ENCODE peak calls at places on chromosomes 12 and 14, in seven cellular contexts. R is choroid plexus epithelial cell, V is thoracic aorta, J is tibial artery, U is uterus, C is astrocyte of the cerebellum, O is retinal pigment epithelial cell. E is an unnamed sample.

GRCh38 chr14:70032447-70032846 is 153.2 kb downstream of the SMOC1 start:
- DNase-seq in J (no peak), O (peak), U (no peak), R (no peak), C (no peak), V (no peak), E (no peak)

GRCh38 chr12:62530596-62530995 is 64.0 kb downstream of the MON2 start:
- DNase-seq in J (no peak), C (peak), U (no peak), V (no peak), O (no peak), R (peak), E (no peak)

GRCh38 chr12:1531654-1532366 is 62.6 kb downstream of the FBXL14 start:
- DNase-seq in J (peak), O (no peak), R (no peak), V (no peak), U (no peak), C (no peak), E (no peak)

GRCh38 chr12:12689672-12690287 is 6.2 kb downstream of the GPR19 start:
- DNase-seq in R (no peak), U (no peak), J (no peak), V (no peak), C (no peak), O (no peak), E (no peak)

GRCh38 chr14:51848120-51848519 is 12.3 kb upstream of the GNG2 start:
- DNase-seq in R (no peak), O (no peak), J (no peak), V (no peak), U (no peak), C (no peak), E (no peak)

GRCh38 chr12:69988601-69989194 is 163.7 kb downstream of the MYRFL start:
- DNase-seq in R (peak), V (no peak), J (no peak), C (no peak), U (no peak), O (no peak), E (no peak)

GRCh38 chr12:59736359-59736758 is 140.5 kb downstream of the SLC16A7 start:
- DNase-seq in U (no peak), O (no peak), R (no peak), V (no peak), C (no peak), J (no peak), E (no peak)

GRCh38 chr12:93020225-93020997 is 91.3 kb upstream of the EEA1 start:
- DNase-seq in U (no peak), O (no peak), V (no peak), R (no peak), C (no peak), J (no peak), E (no peak)

GRCh38 chr12:131369094-131369845 is 341.6 kb upstream of the SFSWAP start:
- DNase-seq in R (no peak), O (no peak), J (peak), C (no peak), U (peak), V (no peak), E (no peak)

GRCh38 chr12:130933269-130933995 is 20.3 kb upstream of the ADGRD1 start:
- DNase-seq in R (no peak), O (no peak), V (no peak), J (no peak), C (no peak), U (no peak), E (peak)

GRCh38 chr12:25939606-25940005 is 18.9 kb upstream of the RASSF8 start:
- DNase-seq in J (no peak), O (no peak), V (no peak), R (no peak), C (no peak), U (no peak), E (no peak)

GRCh38 chr12:91142184-91142583 is 30.9 kb upstream of the LUM start:
- DNase-seq in C (no peak), O (no peak), J (no peak), U (peak), V (no peak), R (peak), E (no peak)

GRCh38 chr12:68350753-68351152 is 18.6 kb upstream of the MDM1 start:
- DNase-seq in V (no peak), U (no peak), J (no peak), O (no peak), C (no peak), R (peak), E (no peak)

GRCh38 chr12:27572486-27573255 is 48.7 kb downstream of the PPFIBP1 start:
- DNase-seq in V (no peak), R (peak), C (no peak), J (no peak), O (no peak), U (no peak), E (no peak)

GRCh38 chr12:34294671-34295365 is 272.5 kb downstream of the ALG10 start:
- DNase-seq in J (peak), R (no peak), U (no peak), V (no peak), C (no peak), O (no peak), E (no peak)

GRCh38 chr12:96889273-96889933 is 17.7 kb upstream of the NEDD1 start:
- DNase-seq in J (no peak), U (no peak), C (peak), O (peak), R (peak), V (no peak), E (no peak)

GRCh38 chr12:90729741-90730140 is 225.2 kb downstream of the CCER1 start:
- DNase-seq in O (peak), C (no peak), R (peak), U (no peak), J (no peak), V (no peak), E (no peak)

GRCh38 chr12:112182499-112182898 is 57.1 kb downstream of the TRAFD1 start:
- DNase-seq in V (no peak), O (no peak), U (no peak), J (no peak), C (no peak), R (peak), E (no peak)

GRCh38 chr12:45944771-45945170 is 45.6 kb downstream of the SCAF11 start:
- DNase-seq in R (peak), U (no peak), J (no peak), O (no peak), C (no peak), V (no peak), E (no peak)

GRCh38 chr14:72651081-72651480 is 242.8 kb downstream of the DPF3 start:
- DNase-seq in C (peak), V (no peak), J (no peak), U (no peak), O (no peak), R (peak), E (no peak)

GRCh38 chr12:103734847-103735246 is 106.2 kb downstream of the NT5DC3 start:
- DNase-seq in C (no peak), R (no peak), O (no peak), J (no peak), V (no peak), U (no peak), E (no peak)

GRCh38 chr14:72169521-72169920 is 237.3 kb downstream of the RGS6 start:
- DNase-seq in O (no peak), J (no peak), R (no peak), V (no peak), U (no peak), C (no peak), E (no peak)

GRCh38 chr12:64900540-64900939 is 76.1 kb downstream of the TBC1D30 start:
- DNase-seq in O (no peak), U (no peak), V (no peak), C (no peak), J (no peak), R (peak), E (no peak)

GRCh38 chr12:89777685-89778379 is 69.2 kb upstream of the ATP2B1 start:
- DNase-seq in J (no peak), O (no peak), R (no peak), C (no peak), U (no peak), V (no peak), E (no peak)

GRCh38 chr12:30926243-30927209 is at the start of gene TSPAN11:
- DNase-seq in J (peak), C (no peak), U (no peak), V (no peak), R (peak), O (peak), E (no peak)

GRCh38 chr12:123134265-123134664 is 16.6 kb downstream of the PITPNM2 start:
- DNase-seq in V (no peak), U (no peak), C (no peak), R (no peak), J (no peak), O (no peak), E (no peak)

GRCh38 chr12:108622425-108622824 is 11.3 kb downstream of the SELPLG start:
- DNase-seq in J (no peak), C (no peak), O (no peak), V (no peak), R (peak), U (no peak), E (peak)

GRCh38 chr14:94423465-94424056 is 29.0 kb downstream of the SERPINA11 start:
- DNase-seq in O (no peak), C (peak), R (peak), U (peak), J (peak), V (peak), E (peak)

DNA sequence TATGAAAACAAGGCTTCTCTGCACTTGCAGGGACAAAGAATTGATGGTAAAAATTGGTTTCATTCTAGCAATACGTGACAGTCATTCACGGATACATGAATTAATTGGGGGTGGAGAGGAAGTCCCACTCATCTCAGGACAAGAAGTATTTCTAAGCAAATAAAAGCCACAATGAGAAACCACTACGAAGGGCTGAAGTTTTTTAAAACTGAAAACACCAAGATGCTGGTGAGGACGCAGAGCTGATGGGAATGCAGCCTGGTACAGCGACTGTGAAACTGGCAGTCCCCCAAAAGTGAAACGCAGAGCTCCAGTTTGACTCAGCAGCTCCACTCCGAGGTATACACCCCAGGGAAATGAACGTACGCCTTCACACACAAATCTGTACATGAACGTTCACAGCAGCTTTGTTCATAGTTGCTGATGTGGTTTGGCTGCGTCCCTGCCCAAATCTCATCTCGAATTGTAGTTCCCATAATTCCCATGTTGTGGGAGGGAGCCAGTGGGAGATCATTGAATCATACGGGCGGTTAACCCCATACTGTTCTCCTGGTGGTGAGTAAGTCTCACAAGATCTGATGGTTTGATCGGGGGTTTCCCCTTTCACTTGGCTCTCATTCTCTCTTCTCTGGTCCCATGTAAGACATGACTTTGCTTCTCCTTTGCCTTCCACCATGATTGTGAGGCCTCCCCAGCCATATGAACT is 89.0 kb downstream of the SCARB1 start:
- DNase-seq in J (no peak), C (peak), U (peak), O (peak), R (peak), V (peak), E (peak)
- H3K4me3 ChIP-seq in J (peak), C (no peak), U (peak), O (peak), R (peak), V (peak), E (peak)

DNA sequence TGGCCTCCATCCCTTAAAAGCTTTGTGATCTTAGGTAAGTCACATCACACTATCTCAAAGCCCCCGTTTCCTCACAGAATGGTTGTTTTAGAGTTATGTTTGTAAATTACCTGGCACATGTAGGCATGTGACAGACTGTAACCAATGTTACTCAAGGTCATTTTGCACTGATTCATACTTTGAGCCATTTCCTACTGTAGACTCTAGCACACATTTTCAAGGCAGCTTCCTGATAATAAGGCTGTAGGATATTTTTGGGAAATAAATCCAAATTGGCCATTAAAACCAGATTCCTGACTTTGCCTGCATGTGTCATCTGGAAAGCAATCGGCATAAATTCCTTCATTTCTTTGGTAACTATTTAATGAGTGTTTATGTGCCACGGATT is 2.2 kb upstream of the RAB35 start:
- DNase-seq in O (no peak), U (no peak), R (no peak), V (no peak), C (no peak), J (no peak), E (no peak)
- H3K4me3 ChIP-seq in O (peak), U (no peak), R (peak), V (peak), C (peak), J (peak), E (peak)

GRCh38 chr12:53454710-53455109 is 2.8 kb downstream of the PCBP2 start:
- DNase-seq in O (no peak), U (no peak), R (no peak), J (no peak), C (no peak), V (no peak), E (no peak)
- H3K4me3 ChIP-seq in O (peak), U (no peak), R (peak), J (no peak), C (no peak), V (no peak), E (peak)

DNA sequence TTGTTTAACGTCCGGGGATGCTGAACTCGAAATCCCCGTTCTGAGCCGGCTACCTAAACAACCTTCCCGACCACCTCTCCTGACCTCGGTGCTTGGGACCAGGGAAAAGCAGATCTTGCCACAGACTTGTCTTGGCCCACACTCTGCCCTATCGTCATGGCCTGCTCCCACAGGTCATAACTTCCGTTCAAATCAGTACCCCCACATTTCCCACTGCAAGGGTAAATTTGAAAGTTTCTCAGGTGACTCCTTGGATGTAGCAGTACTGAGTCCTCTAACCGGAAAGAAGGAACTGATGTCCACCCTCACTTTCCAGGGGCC is 612 bp upstream of the RBM23 start:
- DNase-seq in C (no peak), R (no peak), V (no peak), J (no peak), U (no peak), O (no peak), E (no peak)
- H3K4me3 ChIP-seq in C (peak), R (peak), V (peak), J (peak), U (peak), O (peak), E (peak)

GRCh38 chr12:105852958-105853357 is 285.8 kb downstream of the NUAK1 start:
- DNase-seq in O (no peak), J (no peak), C (no peak), R (no peak), V (no peak), U (peak), E (no peak)
- H3K4me3 ChIP-seq in O (no peak), J (no peak), C (no peak), R (no peak), V (peak), U (no peak), E (no peak)

GRCh38 chr12:58419905-58420304 is 478.5 kb downstream of the ATP23 start:
- DNase-seq in U (no peak), J (no peak), C (no peak), V (no peak), R (peak), O (no peak), E (no peak)

GRCh38 chr12:58421990-58422389 is 480.6 kb downstream of the ATP23 start:
- DNase-seq in V (no peak), O (no peak), R (no peak), U (no peak), J (no peak), C (no peak), E (no peak)

GRCh38 chr12:58420496-58420895 is 479.1 kb downstream of the ATP23 start:
- DNase-seq in O (no peak), J (no peak), U (no peak), V (no peak), R (no peak), C (peak), E (no peak)

GRCh38 chr12:58425481-58426392 is 484.4 kb downstream of the ATP23 start:
- DNase-seq in C (peak), R (peak), J (peak), V (no peak), U (no peak), O (peak), E (no peak)

GRCh38 chr12:58424735-58425379 is 483.5 kb downstream of the ATP23 start:
- DNase-seq in C (no peak), V (no peak), J (no peak), R (peak), O (no peak), U (no peak), E (no peak)
- H3K4me3 ChIP-seq in C (no peak), V (peak), J (no peak), R (no peak), O (no peak), U (no peak), E (no peak)

GRCh38 chr14:76716285-76716684 is 45.0 kb upstream of the VASH1 start:
- DNase-seq in U (no peak), O (no peak), R (no peak), V (no peak), J (no peak), C (no peak), E (no peak)
- H3K4me3 ChIP-seq in U (no peak), O (no peak), R (no peak), V (no peak), J (no peak), C (no peak), E (no peak)

DNA sequence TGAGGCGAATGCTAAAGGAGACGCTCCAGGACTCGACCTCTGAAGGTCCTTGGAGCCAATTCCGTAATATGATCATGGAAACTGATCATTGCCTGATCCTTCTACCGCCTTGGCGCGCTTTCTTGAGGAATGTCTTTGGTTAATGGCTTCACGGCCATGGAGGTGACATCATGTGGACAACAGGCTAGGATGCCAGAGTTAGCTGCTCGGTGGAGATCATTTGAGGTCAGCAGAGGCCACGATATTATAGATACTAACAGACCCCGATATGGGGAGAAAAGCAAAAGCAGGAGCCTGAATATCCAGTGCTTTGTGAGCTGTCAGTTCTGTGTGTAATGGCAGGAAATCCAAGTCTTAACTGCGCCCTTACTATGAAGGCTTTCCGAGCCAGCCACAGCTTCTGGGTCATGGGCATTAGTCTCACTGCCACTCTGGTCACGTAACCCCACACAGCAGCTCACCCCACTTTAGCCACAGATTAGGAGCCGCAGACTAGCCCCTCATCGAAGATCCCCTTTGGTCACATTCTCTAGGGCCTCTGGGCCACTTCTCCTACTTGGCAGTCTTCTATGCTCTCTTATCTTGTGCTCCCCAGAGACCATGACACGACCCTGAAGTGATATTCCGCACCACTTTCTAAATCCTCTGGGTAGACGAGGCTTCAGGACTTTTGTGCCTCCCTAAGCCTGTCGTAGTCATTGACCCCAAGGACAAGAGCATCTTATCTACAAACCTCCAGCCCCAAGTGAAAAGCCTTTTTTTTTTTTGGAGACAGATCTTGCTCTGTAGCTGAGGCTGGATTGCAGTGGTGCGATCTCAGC is 724 bp upstream of the CS start:
- DNase-seq in R (no peak), V (peak), J (no peak), U (no peak), C (no peak), O (no peak), E (peak)
- H3K4me3 ChIP-seq in R (peak), V (peak), J (peak), U (peak), C (peak), O (peak), E (peak)

GRCh38 chr14:104678346-104678745 is 11.1 kb upstream of the INF2 start:
- DNase-seq in O (no peak), J (peak), U (peak), R (no peak), C (no peak), V (no peak), E (peak)
- H3K4me3 ChIP-seq in O (peak), J (peak), U (peak), R (peak), C (peak), V (peak), E (peak)

GRCh38 chr12:102479099-102479887 is 1.1 kb downstream of the IGF1 start:
- DNase-seq in U (no peak), V (no peak), J (no peak), O (no peak), C (no peak), R (no peak), E (no peak)

GRCh38 chr12:102479984-102480383 is 379 bp downstream of the IGF1 start:
- DNase-seq in R (no peak), J (no peak), C (no peak), O (no peak), U (no peak), V (no peak), E (no peak)

GRCh38 chr12:102481705-102482104 is 1.3 kb upstream of the IGF1 start:
- DNase-seq in V (no peak), J (no peak), O (no peak), R (no peak), C (no peak), U (no peak), E (no peak)

GRCh38 chr12:102480401-102480800 is at the start of gene IGF1:
- DNase-seq in C (peak), O (no peak), J (no peak), R (peak), U (no peak), V (no peak), E (no peak)

DNA sequence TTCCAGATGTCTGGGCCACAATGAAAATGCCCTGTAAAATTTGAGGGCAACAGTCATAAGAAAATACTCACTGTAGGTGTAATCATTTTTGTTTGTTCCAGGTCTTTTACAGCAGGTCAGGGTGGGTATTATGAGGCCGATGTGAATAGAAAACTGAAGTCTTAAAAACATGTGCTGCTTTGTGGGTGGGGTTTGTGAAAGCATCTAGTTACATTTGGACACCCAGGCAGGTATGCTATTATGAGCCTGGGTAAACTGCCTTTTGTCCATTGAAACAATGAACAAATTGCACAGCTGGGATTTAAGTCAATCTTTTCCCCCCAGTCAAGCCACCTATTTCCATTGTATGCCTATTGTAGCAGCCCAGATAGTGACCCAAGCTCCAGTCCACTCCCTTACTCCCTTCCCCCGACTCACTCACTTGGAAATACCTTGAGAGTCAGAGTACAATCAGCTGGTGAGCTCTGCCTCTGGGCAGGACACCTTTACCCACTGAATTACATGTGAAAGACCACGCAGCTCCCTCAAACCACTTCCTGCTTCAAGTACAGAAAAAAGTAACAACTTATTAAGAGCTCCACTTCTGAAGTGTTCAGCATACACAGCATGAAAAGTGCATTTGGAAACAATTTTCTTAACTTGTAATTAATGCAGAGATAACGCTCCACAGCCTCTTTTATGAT is 1.8 kb downstream of the IGF1 start:
- DNase-seq in C (no peak), O (no peak), V (no peak), U (no peak), J (no peak), R (no peak), E (no peak)
- H3K4me3 ChIP-seq in C (no peak), O (no peak), V (peak), U (peak), J (peak), R (no peak), E (no peak)

E was measured in NB4.